ENCODE peak calls at places on chromosomes 12 and 14, in six cellular contexts. K is spleen, Q is HCT116, E is stomach, S is K562, W is endothelial cell of umbilical vein. T is an unnamed sample.
A peak's percentile ranks its signal among the peaks of the same experiment; 100 is the strongest.

GRCh38 chr12:58847876-58848600 is 72.3 kb downstream of the LRIG3 start:
- DNase-seq in K (no peak), Q (no peak), E (no peak), S (no peak), W (peak; percentile 65), T (no peak)

GRCh38 chr12:31589582-31589895 is 1.4 kb downstream of the DENND5B start:
- DNase-seq in K (peak; percentile 89), Q (no peak), E (no peak), S (no peak), W (peak; percentile 83), T (no peak)

GRCh38 chr12:78914859-78915331 is 50.3 kb downstream of the SYT1 start:
- DNase-seq in K (no peak), Q (peak; percentile 82), E (no peak), S (no peak), W (no peak), T (no peak)

GRCh38 chr12:9674226-9674590 is 4.7 kb downstream of the CLEC2D start:
- DNase-seq in K (no peak), Q (no peak), E (no peak), S (no peak), W (no peak), T (no peak)

GRCh38 chr12:132328282-132329029 is 933 bp downstream of the GALNT9 start:
- DNase-seq in K (no peak), Q (no peak), E (no peak), S (no peak), W (no peak), T (no peak)

GRCh38 chr12:108441549-108441948 is 73.5 kb upstream of the FICD start:
- DNase-seq in K (no peak), Q (no peak), E (no peak), S (no peak), W (no peak), T (no peak)

GRCh38 chr14:77543240-77543551 is 44.6 kb upstream of the ISM2 start:
- DNase-seq in K (no peak), Q (no peak), E (no peak), S (no peak), W (peak; percentile 44), T (no peak)

GRCh38 chr12:124764451-124764850 is 99.2 kb downstream of the SCARB1 start:
- DNase-seq in K (no peak), Q (no peak), E (no peak), S (peak; percentile 35), W (peak; percentile 39), T (no peak)

GRCh38 chr14:50100824-50101223 is 15.5 kb downstream of the VCPKMT start:
- DNase-seq in K (no peak), Q (no peak), E (no peak), S (no peak), W (no peak), T (no peak)

GRCh38 chr12:124474709-124475108 is 92.7 kb downstream of the NCOR2 start:
- DNase-seq in K (no peak), Q (no peak), E (no peak), S (no peak), W (no peak), T (no peak)

GRCh38 chr14:105203057-105203494 is 22.0 kb upstream of the NUDT14 start:
- DNase-seq in K (peak; percentile 91), Q (no peak), E (peak; percentile 85), S (peak; percentile 71), W (peak; percentile 55), T (peak; percentile 47)

GRCh38 chr14:105201928-105202513 is 20.9 kb upstream of the NUDT14 start:
- DNase-seq in K (no peak), Q (no peak), E (no peak), S (no peak), W (no peak), T (peak; percentile 50)

GRCh38 chr14:105200074-105200473 is 19.0 kb upstream of the NUDT14 start:
- DNase-seq in K (no peak), Q (no peak), E (no peak), S (no peak), W (no peak), T (no peak)

GRCh38 chr14:105200641-105201040 is 19.5 kb upstream of the NUDT14 start:
- DNase-seq in K (no peak), Q (no peak), E (no peak), S (no peak), W (no peak), T (no peak)

GRCh38 chr14:105201156-105201927 is 20.2 kb upstream of the NUDT14 start:
- DNase-seq in K (no peak), Q (no peak), E (no peak), S (no peak), W (no peak), T (no peak)
- H3K4me3 ChIP-seq in K (no peak overlapping the region), Q (no peak overlapping the region), E (no peak overlapping the region), S (no peak overlapping the region), W (no peak overlapping the region), T (no peak overlapping the region)

DNA sequence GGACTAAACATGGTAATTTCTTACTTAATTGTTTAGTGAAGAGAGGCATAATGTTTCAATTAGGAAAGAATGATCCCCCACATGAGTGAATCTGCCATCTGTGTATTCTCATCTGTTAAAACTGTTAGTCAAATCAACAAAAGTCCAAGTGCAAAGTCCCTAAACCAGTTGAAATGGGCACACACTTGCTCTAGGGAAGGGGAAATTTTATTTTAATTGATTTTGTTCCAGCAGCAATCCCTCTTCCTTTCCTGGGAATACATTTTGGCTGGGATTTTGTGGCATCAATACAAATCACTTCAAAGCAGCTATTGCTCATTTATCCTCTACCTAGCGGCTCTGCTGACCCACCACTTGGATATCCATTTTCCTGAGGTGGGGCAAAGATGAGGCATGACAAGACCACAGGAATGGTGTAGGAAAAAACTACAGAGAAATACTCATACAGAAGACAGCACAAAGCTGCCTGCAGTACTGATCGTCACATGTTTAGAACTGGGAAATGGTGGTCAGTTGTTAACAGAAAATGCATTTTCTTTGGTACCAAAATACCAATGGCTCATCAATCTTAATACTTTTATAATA is 9.9 kb upstream of the SSTR1 start:
- DNase-seq in K (no peak), Q (no peak), E (no peak), S (no peak), W (no peak), T (no peak)
- TF ChIP-seq POLR2AphosphoS5 in K (no peak), Q (no peak), E (no peak), S (no peak), W (no peak), T (no peak)

DNA sequence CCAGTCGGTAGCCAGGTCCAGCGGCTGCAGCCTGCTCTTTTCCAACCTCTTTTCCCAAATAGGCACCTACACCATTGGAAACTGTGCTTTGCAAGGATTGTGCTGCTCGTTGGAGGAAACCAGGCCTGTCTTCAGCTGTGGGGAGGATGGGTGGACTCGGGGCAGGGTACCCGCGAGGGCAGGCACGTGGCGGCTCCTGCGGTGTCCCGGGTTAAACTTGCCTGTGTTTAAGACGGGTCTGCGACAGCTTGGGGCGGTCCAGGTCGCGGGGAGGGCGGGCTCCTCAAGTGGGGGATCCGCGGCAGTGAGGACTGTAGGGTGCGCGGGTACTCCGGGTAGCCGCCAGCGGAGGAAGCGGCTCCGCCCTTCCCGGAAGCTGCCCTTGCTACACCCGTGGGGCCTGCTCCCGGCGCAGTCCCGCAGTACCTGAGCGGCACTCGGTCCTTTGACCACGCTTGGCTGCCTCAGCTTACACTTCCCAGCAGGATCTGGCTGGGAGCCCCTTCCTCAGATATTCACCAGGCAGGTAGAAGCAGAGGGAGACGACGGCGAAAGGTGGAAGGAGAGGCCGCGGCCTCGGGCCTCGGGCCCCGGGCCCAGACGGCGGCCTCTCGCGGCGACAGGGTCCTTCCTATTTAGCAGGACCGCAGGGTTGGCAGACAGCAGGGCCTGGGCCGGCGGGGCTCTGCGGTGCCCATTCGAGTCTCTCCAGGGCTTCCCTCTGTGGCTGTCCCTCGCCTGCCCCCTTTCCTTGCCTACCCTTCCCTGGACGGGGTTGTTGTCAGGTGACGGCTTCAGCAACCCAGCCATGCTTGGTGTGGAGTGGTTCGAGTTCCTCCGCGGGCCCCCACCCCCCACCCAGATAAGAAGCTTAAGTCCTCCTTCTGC is 2.9 kb downstream of the TTC6 start:
- DNase-seq in K (no peak), Q (no peak), E (peak; percentile 70), S (no peak), W (no peak), T (no peak)
- H3K4me3 ChIP-seq in K (no peak overlapping the region), Q (no peak overlapping the region), E (peak overlapping the region; percentile 35), S (no peak overlapping the region), W (no peak overlapping the region), T (no peak overlapping the region)

DNA sequence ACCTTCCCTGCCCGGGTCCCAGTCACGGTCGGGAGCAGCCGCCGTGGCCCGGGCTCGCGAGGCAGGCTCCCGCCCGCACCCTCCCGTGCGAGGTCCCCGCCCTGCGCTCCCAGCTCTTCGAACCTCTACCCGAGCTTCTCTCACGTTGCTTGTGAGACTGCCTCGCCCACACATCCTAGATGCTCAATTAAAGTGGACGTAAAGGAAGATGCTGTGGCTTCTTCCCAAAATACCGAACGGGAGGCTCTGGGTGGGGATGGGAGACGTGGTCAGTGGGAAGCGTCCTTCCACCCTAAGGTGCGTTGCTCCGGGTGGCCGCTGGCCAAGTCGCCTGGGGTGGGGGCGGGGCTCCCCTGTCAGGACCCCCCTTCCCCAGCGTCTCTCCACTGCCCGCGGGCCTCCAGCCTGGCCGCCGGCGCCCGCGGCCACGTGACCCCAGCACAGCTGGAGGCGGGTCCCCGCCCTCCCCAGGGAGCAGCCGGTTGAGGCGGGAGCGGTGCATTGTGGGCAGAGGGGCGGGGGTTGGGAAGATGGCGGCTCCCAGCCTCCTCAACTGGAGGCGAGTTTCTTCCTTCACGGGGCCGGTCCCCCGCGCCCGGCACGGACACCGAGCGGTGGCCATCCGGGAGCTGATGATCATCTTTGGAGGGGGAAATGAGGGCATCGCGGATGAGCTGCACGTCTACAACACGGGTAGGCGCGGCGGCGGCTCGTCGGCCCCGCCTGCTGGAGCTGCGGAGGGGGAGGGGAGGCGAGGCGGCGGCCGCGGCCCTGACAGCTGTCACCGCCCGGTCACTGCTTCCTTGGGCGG is at the start of gene HCFC2:
- DNase-seq in K (peak; percentile 98), Q (peak; percentile 60), E (peak; percentile 91), S (peak; percentile 98), W (peak; percentile 89), T (peak; percentile 69)
- TF ChIP-seq POLR2AphosphoS5 in K (peak; percentile 91), Q (peak; percentile 74), E (peak; percentile 87), S (peak; percentile 41), W (peak; percentile 73), T (peak; percentile 43)

GRCh38 chr12:48197967-48198618 is 5.0 kb downstream of the OR10AD1 start:
- DNase-seq in K (peak; percentile 99), Q (peak; percentile 87), E (peak; percentile 98), S (peak; percentile 96), W (peak; percentile 94), T (peak; percentile 86)
- H3K4me3 ChIP-seq in K (peak overlapping the region; percentile 50), Q (peak overlapping the region; percentile 54), E (peak overlapping the region; percentile 70), S (peak overlapping the region; percentile 73), W (peak overlapping the region; percentile 23), T (peak overlapping the region; percentile 82)